ENCODE peak calls at places on chromosomes 11 and 22, in seven cellular contexts. M is left ventricle myocardium inferior, P is pancreas, I is astrocyte, X is SK-N-SH, K is Peyer's patch, F is endodermal cell. Q is an unnamed sample.

GRCh38 chr11:67160872-67161783 is 42.1 kb downstream of the KDM2A start:
- DNase-seq in X (no peak), M (no peak), P (no peak), K (no peak), I (peak; percentile 45), F (no peak), Q (peak; percentile 12)

GRCh38 chr11:86335131-86335768 is 33.2 kb downstream of the HIKESHI start:
- DNase-seq in F (no peak), P (no peak), X (no peak), I (no peak), K (no peak), M (no peak), Q (no peak)

GRCh38 chr11:106280041-106280440 is 202.6 kb downstream of the AASDHPPT start:
- DNase-seq in F (no peak), M (no peak), X (no peak), K (no peak), I (no peak), P (no peak), Q (no peak)

GRCh38 chr11:94060401-94060800 is 39.2 kb downstream of the HEPHL1 start:
- DNase-seq in M (no peak), X (no peak), I (peak; percentile 61), P (no peak), F (no peak), K (no peak), Q (no peak)

GRCh38 chr11:116192509-116193206 is 580.1 kb downstream of the BUD13 start:
- DNase-seq in I (no peak), M (no peak), K (no peak), X (peak; percentile 74), P (no peak), F (peak; percentile 69), Q (no peak)

GRCh38 chr22:25281675-25282345 is 62.4 kb downstream of the CRYBB2 start:
- DNase-seq in F (peak; percentile 68), P (no peak), M (no peak), I (no peak), K (no peak), X (no peak), Q (no peak)

GRCh38 chr22:49272546-49273125 is 555.0 kb downstream of the BRD1 start:
- DNase-seq in X (no peak), M (no peak), K (no peak), F (peak; percentile 28), I (no peak), P (no peak), Q (no peak)

GRCh38 chr22:32801436-32802290 is at the start of gene TIMP3:
- DNase-seq in F (peak; percentile 94), P (peak; percentile 68), M (peak; percentile 94), I (peak; percentile 63), X (peak; percentile 95), K (peak; percentile 80), Q (peak; percentile 61)

GRCh38 chr11:70079691-70080090 is 1.6 kb downstream of the ANO1 start:
- DNase-seq in F (peak; percentile 42), P (no peak), M (no peak), K (no peak), X (no peak), I (no peak), Q (no peak)

GRCh38 chr22:22384267-22384666 is 124.3 kb downstream of the ZNF280B start:
- DNase-seq in I (no peak), K (no peak), P (no peak), X (no peak), M (no peak), F (no peak), Q (no peak)

GRCh38 chr22:22377335-22377734 is 131.2 kb downstream of the ZNF280B start:
- DNase-seq in F (no peak), M (no peak), K (no peak), P (no peak), I (no peak), X (no peak), Q (no peak)

GRCh38 chr22:22378446-22379415 is 129.8 kb downstream of the ZNF280B start:
- DNase-seq in I (no peak), X (no peak), P (no peak), F (no peak), M (no peak), K (no peak), Q (no peak)

GRCh38 chr22:22376352-22376706 is 131.7 kb downstream of the VPREB1 start:
- DNase-seq in M (no peak), X (no peak), K (no peak), F (no peak), I (no peak), P (no peak), Q (no peak)

GRCh38 chr22:22380098-22381030 is 128.2 kb downstream of the ZNF280B start:
- DNase-seq in X (peak; percentile 35), P (no peak), M (no peak), F (peak; percentile 88), I (no peak), K (peak; percentile 89), Q (no peak)
- TF ChIP-seq CTCF in X (peak; percentile 18), P (no peak), M (no peak), F (peak; percentile 69), I (no peak), K (no peak), Q (no peak)

GRCh38 chr22:38469306-38469781 is 1.4 kb downstream of the KDELR3 start:
- DNase-seq in F (no peak), P (no peak), K (no peak), I (no peak), M (no peak), X (no peak), Q (no peak)

GRCh38 chr22:38467438-38467903 is 425 bp upstream of the KDELR3 start:
- DNase-seq in X (no peak), M (no peak), F (no peak), I (no peak), K (no peak), P (peak; percentile 58), Q (no peak)

GRCh38 chr22:38467904-38468760 is at the start of gene KDELR3:
- DNase-seq in K (peak; percentile 78), X (peak; percentile 80), F (peak; percentile 74), I (peak; percentile 52), P (peak; percentile 78), M (peak; percentile 72), Q (peak; percentile 74)

GRCh38 chr22:38471237-38471636 is 3.3 kb downstream of the KDELR3 start:
- DNase-seq in X (no peak), F (no peak), I (no peak), K (no peak), P (no peak), M (no peak), Q (no peak)

GRCh38 chr22:38468761-38469305 is 937 bp downstream of the KDELR3 start:
- DNase-seq in X (no peak), I (no peak), P (peak; percentile 53), F (no peak), K (no peak), M (no peak), Q (no peak)
- H3K4me3 ChIP-seq in X (peak overlapping the region; percentile 74), I (peak overlapping the region; percentile 74), P (peak overlapping the region; percentile 49), F (peak overlapping the region; percentile 82), K (peak overlapping the region; percentile 63), M (peak overlapping the region; percentile 77), Q (peak overlapping the region; percentile 79)

GRCh38 chr11:63671322-63672155 is at the start of gene ATL3:
- DNase-seq in P (peak; percentile 99), M (peak; percentile 98), I (peak; percentile 90), X (peak; percentile 97), K (peak; percentile 99), F (peak; percentile 99), Q (peak; percentile 97)
- TF ChIP-seq CTCF in P (no peak), M (peak; percentile 14), I (no peak), X (no peak), K (peak; percentile 37), F (no peak), Q (no peak)

GRCh38 chr11:46348566-46348981 is 1.3 kb downstream of the DGKZ start:
- DNase-seq in I (no peak), K (peak; percentile 85), M (no peak), P (no peak), F (no peak), X (no peak), Q (no peak)

GRCh38 chr11:46347637-46348311 is 511 bp downstream of the DGKZ start:
- DNase-seq in P (peak; percentile 90), I (no peak), M (no peak), F (peak; percentile 60), K (no peak), X (peak; percentile 63), Q (no peak)

GRCh38 chr11:46346886-46347636 is at the start of gene DGKZ:
- DNase-seq in F (peak; percentile 95), I (peak; percentile 39), P (peak; percentile 95), X (peak; percentile 100), K (peak; percentile 93), M (peak; percentile 86), Q (peak; percentile 81)

GRCh38 chr11:46350695-46351094 is 3.4 kb downstream of the DGKZ start:
- DNase-seq in X (no peak), I (no peak), M (no peak), P (no peak), K (no peak), F (no peak), Q (no peak)

DNA sequence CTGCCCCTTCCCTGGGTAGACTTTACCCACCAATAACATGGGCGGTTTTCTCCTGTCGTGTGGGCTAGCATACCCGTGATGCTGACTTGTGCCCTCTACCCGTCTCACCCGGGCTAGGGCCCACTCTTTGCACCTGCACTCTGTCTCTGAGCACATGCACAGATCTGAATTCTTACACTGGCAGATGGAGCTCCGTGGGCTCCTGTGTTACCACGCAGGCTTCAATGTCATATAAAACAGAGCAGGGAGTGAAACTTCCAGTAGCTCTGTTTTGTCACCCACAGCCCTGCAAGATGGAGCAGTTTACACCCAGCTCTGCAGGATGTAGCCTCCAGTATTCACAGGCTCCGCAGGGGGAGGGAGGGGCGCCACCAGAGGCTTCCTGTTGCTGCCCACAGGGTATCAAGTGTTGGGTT is 1.7 kb downstream of the DGKZ start:
- DNase-seq in P (no peak), X (no peak), K (peak; percentile 80), F (no peak), I (no peak), M (no peak), Q (no peak)
- H3K4me3 ChIP-seq in P (no peak overlapping the region), X (no peak overlapping the region), K (peak overlapping the region; percentile 82), F (peak overlapping the region; percentile 17), I (no peak overlapping the region), M (peak overlapping the region; percentile 84), Q (no peak overlapping the region)

GRCh38 chr11:103699216-103699615 is 337.2 kb upstream of the DDI1 start:
- DNase-seq in F (no peak), I (peak; percentile 6), M (no peak), K (no peak), X (no peak), P (no peak), Q (no peak)
- TF ChIP-seq CTCF in F (peak; percentile 26), I (peak; percentile 4), M (no peak), K (no peak), X (peak; percentile 15), P (peak; percentile 8), Q (no peak)

GRCh38 chr11:110094298-110095073 is 1.3 kb downstream of the ZC3H12C start:
- DNase-seq in X (no peak), F (no peak), I (no peak), P (no peak), K (no peak), M (no peak), Q (no peak)

GRCh38 chr11:110097459-110098012 is 4.3 kb downstream of the ZC3H12C start:
- DNase-seq in P (no peak), F (no peak), I (no peak), X (no peak), M (no peak), K (no peak), Q (peak; percentile 35)

GRCh38 chr11:110096369-110096976 is 3.3 kb downstream of the ZC3H12C start:
- DNase-seq in K (no peak), F (no peak), P (no peak), X (no peak), M (no peak), I (no peak), Q (no peak)

GRCh38 chr11:110093407-110094297 is 460 bp downstream of the ZC3H12C start:
- DNase-seq in I (peak; percentile 52), K (peak; percentile 77), M (peak; percentile 74), P (peak; percentile 78), X (peak; percentile 78), F (peak; percentile 82), Q (peak; percentile 72)

GRCh38 chr11:110095554-110095953 is 2.4 kb downstream of the ZC3H12C start:
- DNase-seq in F (no peak), M (no peak), I (no peak), P (no peak), K (no peak), X (no peak), Q (no peak)
- H3K4me3 ChIP-seq in F (peak overlapping the region; percentile 91), M (no peak overlapping the region), I (no peak overlapping the region), P (no peak overlapping the region), K (no peak overlapping the region), X (no peak overlapping the region), Q (peak overlapping the region; percentile 72)

Q was measured in fibroblast of pulmonary artery.